ENCODE peak calls at places on chromosome 18, in seven cellular contexts. H is H1, N is HepG2, V is SK-N-SH, O is K562, B is GM12878, P is GM12892. W is an unnamed sample.

GRCh38 chr18:45745817-45746461 is 22.0 kb downstream of the SLC14A1 start:
- DNase-seq in H (no peak), N (no peak), V (no peak), O (no peak), B (no peak), P (no peak), W (no peak)

GRCh38 chr18:12944724-12945123 is 3.1 kb upstream of the SEH1L start:
- DNase-seq in H (no peak), N (no peak), V (no peak), O (no peak), B (no peak), P (no peak), W (no peak)

GRCh38 chr18:25921677-25922421 is 168.6 kb downstream of the SS18 start:
- DNase-seq in H (peak; percentile 25), N (peak; percentile 31), V (peak; percentile 20), O (peak; percentile 74), B (peak; percentile 20), P (peak; percentile 34), W (peak; percentile 21)

GRCh38 chr18:49548266-49548665 is 13.6 kb upstream of the LIPG start:
- DNase-seq in H (no peak), N (peak; percentile 7), V (no peak), O (no peak), B (no peak), P (no peak), W (no peak)

GRCh38 chr18:43277164-43277600 is at the start of gene SYT4:
- DNase-seq in H (peak; percentile 66), N (peak; percentile 8), V (peak; percentile 40), O (no peak), B (no peak), P (no peak), W (no peak)

GRCh38 chr18:3901811-3902210 is 451.8 kb downstream of the TGIF1 start:
- DNase-seq in H (no peak), N (no peak), V (no peak), O (no peak), B (no peak), P (no peak), W (no peak)

GRCh38 chr18:69469444-69469919 is 68.8 kb downstream of the DOK6 start:
- DNase-seq in H (peak; percentile 29), N (no peak), V (peak; percentile 29), O (peak; percentile 24), B (no peak), P (peak; percentile 8), W (no peak)

GRCh38 chr18:30454920-30455319 is 587.6 kb downstream of the DSC3 start:
- DNase-seq in H (no peak), N (no peak), V (no peak), O (no peak), B (no peak), P (no peak), W (no peak)

GRCh38 chr18:7021994-7022840 is 95.4 kb downstream of the LAMA1 start:
- DNase-seq in H (no peak), N (peak; percentile 76), V (peak; percentile 83), O (peak; percentile 64), B (no peak), P (no peak), W (no peak)

GRCh38 chr18:13280066-13280795 is 61.7 kb downstream of the LDLRAD4 start:
- DNase-seq in H (no peak), N (no peak), V (no peak), O (no peak), B (no peak), P (no peak), W (no peak)

GRCh38 chr18:12254137-12254819 is at the start of gene CIDEA:
- DNase-seq in H (no peak), N (no peak), V (no peak), O (peak; percentile 26), B (no peak), P (no peak), W (no peak)

GRCh38 chr18:56711706-56712445 is 60.7 kb downstream of the WDR7 start:
- DNase-seq in H (no peak), N (no peak), V (no peak), O (no peak), B (no peak), P (no peak), W (no peak)

GRCh38 chr18:45007531-45007930 is 326.8 kb downstream of the SETBP1 start:
- DNase-seq in H (no peak), N (no peak), V (no peak), O (no peak), B (no peak), P (no peak), W (no peak)

GRCh38 chr18:3998698-3999333 is 456.3 kb downstream of the DLGAP1 start:
- DNase-seq in H (no peak), N (peak; percentile 14), V (peak; percentile 19), O (peak; percentile 20), B (no peak), P (no peak), W (no peak)

GRCh38 chr18:54323970-54324369 is 33.7 kb downstream of the STARD6 start:
- DNase-seq in H (no peak), N (no peak), V (no peak), O (no peak), B (no peak), P (no peak), W (no peak)

GRCh38 chr18:24364177-24364576 is 33.4 kb downstream of the OSBPL1A start:
- DNase-seq in H (no peak), N (no peak), V (no peak), O (no peak), B (no peak), P (no peak), W (no peak)

GRCh38 chr18:69969491-69969890 is 21.8 kb upstream of the CD226 start:
- DNase-seq in H (no peak), N (no peak), V (no peak), O (no peak), B (no peak), P (no peak), W (no peak)

GRCh38 chr18:58998421-58999203 is 133.9 kb downstream of the ZNF532 start:
- DNase-seq in H (no peak), N (no peak), V (no peak), O (no peak), B (no peak), P (no peak), W (no peak)

GRCh38 chr18:35713545-35713944 is 132.0 kb downstream of the GALNT1 start:
- DNase-seq in H (no peak), N (no peak), V (no peak), O (no peak), B (no peak), P (no peak), W (no peak)

GRCh38 chr18:50099725-50100414 is 95.1 kb downstream of the MYO5B start:
- DNase-seq in H (no peak), N (no peak), V (no peak), O (no peak), B (peak; percentile 36), P (no peak), W (no peak)

GRCh38 chr18:30280861-30281470 is 761.6 kb downstream of the DSC3 start:
- DNase-seq in H (no peak), N (peak; percentile 42), V (peak; percentile 1), O (peak; percentile 15), B (no peak), P (no peak), W (no peak)

GRCh38 chr18:70293166-70293565 is 4.3 kb downstream of the SOCS6 start:
- DNase-seq in H (no peak), N (no peak), V (no peak), O (no peak), B (no peak), P (no peak), W (no peak)

GRCh38 chr18:48138660-48139426 is 208.4 kb upstream of the SMAD2 start:
- DNase-seq in H (no peak), N (no peak), V (no peak), O (no peak), B (no peak), P (no peak), W (no peak)

GRCh38 chr18:62387257-62387656 is 62.1 kb downstream of the TNFRSF11A start:
- DNase-seq in H (no peak), N (no peak), V (no peak), O (no peak), B (no peak), P (no peak), W (no peak)
- TF ChIP-seq TAF1 in H (no peak), N (no peak), V (no peak), O (no peak), B (no peak), P (no peak), W (no peak)

DNA sequence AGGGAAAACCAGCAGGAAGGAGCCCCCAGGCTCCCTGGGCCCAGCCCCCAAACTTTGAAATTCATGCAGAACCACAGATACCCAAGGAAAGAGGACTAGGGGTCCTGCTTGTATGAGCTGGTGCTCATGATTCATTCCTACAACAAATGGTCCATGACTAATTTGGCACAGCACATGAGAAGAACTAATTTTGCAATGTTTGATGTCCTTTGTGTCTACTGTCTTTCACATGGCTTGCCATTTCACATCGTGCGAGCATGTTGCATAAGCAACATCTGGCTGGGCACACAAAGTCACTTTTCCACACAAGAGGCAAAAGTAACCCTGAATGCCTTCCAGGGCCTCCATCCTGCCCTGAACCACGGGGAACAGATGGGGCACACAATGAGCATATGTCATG is 149.6 kb upstream of the APCDD1 start:
- DNase-seq in H (no peak), N (no peak), V (no peak), O (no peak), B (no peak), P (no peak), W (no peak)
- TF ChIP-seq POLR2AphosphoS5 in H (no peak), N (no peak), V (no peak), O (no peak), B (no peak), P (no peak), W (no peak)

DNA sequence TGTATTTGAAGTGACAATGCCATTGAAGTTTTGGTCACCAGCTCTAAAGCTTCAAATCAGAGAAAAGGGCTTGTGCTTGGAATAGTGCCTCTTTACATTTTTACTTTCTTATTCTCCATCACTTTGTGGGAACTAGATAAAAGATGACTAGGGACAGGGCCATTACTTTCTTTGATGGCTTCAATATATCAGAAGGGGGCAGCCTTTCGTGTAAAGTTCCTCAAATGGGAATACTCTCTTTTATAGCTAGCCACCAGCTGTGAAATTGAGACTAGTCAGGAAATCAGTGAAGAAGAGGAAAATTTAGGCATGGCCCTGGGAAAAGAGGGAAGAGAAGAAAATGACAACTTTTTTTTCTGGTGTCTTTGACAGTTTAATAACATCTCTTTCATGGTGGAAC is 242.5 kb downstream of the DCC start:
- DNase-seq in H (no peak), N (no peak), V (no peak), O (no peak), B (no peak), P (no peak), W (no peak)
- TF ChIP-seq TAF1 in H (no peak), N (no peak), V (no peak), O (no peak), B (no peak), P (no peak), W (no peak)

DNA sequence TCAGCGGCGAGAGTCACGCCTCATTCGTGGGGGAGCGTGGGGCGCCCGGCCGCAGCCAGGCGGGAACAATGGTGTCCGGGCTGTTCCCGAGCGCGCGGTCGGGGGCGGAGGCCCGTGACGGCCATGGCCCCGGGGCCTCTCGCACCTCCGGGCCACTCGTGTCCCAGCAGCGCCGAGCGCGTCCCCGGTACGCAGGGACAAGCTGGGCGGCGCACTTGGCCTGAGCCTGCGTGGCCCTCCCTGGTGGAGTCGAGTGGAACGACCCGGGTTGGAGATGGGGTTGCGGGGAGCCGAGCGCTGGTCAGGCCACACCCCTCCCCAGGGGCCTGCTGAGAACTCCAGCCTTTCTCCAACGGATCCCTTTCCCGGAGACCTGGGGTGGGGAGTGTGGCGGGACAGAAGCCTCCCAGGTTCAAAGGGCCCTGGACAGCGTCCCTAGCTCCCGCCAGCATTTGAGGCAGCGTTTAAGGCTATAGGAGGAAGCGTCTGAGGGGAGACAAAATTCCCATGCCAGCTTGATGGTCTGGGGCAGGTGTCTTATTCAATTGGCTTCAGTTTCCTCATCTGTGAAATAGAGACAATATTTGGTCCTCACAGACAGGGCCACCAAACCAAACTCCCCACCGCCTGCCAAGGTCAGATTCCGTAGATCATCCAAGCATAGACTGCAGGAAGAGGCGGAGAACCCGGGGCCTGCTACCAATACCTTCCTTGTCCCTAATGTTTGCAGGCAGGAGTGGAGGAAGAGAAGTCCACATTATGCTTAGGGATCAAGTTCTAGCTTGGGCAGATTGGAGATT is 545 bp downstream of the CNDP2 start:
- DNase-seq in H (no peak), N (peak; percentile 65), V (peak; percentile 79), O (no peak), B (no peak), P (no peak), W (no peak)
- TF ChIP-seq POLR2AphosphoS5 in H (no peak), N (peak; percentile 15), V (no peak), O (no peak), B (peak; percentile 1), P (no peak), W (no peak)